ENCODE peak calls at places on chromosomes 7 and 10, in ten cellular contexts. D, B, J, N, U, E, S, A, V and Y are unnamed samples.

GRCh38 chr10:110437351-110437605 is 60.4 kb upstream of the DUSP5 start:
- DNase-seq in D (no peak), B (no peak), J (no peak), N (no peak), U (no peak), E (no peak), S (no peak), A (no peak), V (no peak), Y (no peak)

GRCh38 chr7:158362912-158363905 is 224.4 kb downstream of the PTPRN2 start:
- DNase-seq in D (no peak), B (no peak), J (no peak), N (no peak), U (no peak), E (no peak), S (no peak), A (no peak), V (no peak), Y (no peak)

GRCh38 chr10:14588084-14588937 is 186.4 kb downstream of the FAM107B start:
- DNase-seq in D (no peak), B (no peak), J (peak), N (no peak), U (no peak), E (no peak), S (no peak), A (no peak), V (peak), Y (peak)

GRCh38 chr10:102669206-102670064 is 25.2 kb downstream of the TRIM8 start:
- DNase-seq in D (no peak), B (no peak), J (no peak), N (no peak), U (peak), E (peak), S (no peak), A (no peak), V (peak), Y (no peak)

GRCh38 chr10:23063387-23064287 is 31.7 kb upstream of the MSRB2 start:
- DNase-seq in D (no peak), B (no peak), J (no peak), N (no peak), U (no peak), E (no peak), S (no peak), A (no peak), V (no peak), Y (no peak)

GRCh38 chr7:25758559-25758958 is 393.4 kb upstream of the NFE2L3 start:
- DNase-seq in D (no peak), B (no peak), J (no peak), N (no peak), U (no peak), E (no peak), S (no peak), A (no peak), V (no peak), Y (no peak)

GRCh38 chr7:80775972-80776371 is 137.5 kb downstream of the CD36 start:
- DNase-seq in D (no peak), B (no peak), J (no peak), N (no peak), U (no peak), E (no peak), S (no peak), A (no peak), V (no peak), Y (no peak)

GRCh38 chr7:66150471-66150870 is 35.8 kb downstream of the CRCP start:
- DNase-seq in D (peak), B (peak), J (no peak), N (peak), U (no peak), E (peak), S (no peak), A (no peak), V (no peak), Y (no peak)

GRCh38 chr7:40922316-40922670 is 780.6 kb downstream of the INHBA start:
- DNase-seq in D (no peak), B (peak), J (no peak), N (no peak), U (no peak), E (no peak), S (no peak), A (no peak), V (no peak), Y (no peak)

GRCh38 chr10:98047009-98047741 is 16.8 kb upstream of the CRTAC1 start:
- DNase-seq in D (no peak), B (no peak), J (no peak), N (no peak), U (no peak), E (peak), S (no peak), A (no peak), V (no peak), Y (no peak)

GRCh38 chr7:33091111-33091531 is 18.1 kb downstream of the RP9 start:
- DNase-seq in D (no peak), B (peak), J (no peak), N (no peak), U (no peak), E (no peak), S (no peak), A (no peak), V (no peak), Y (no peak)

GRCh38 chr10:103921750-103922195 is 3.8 kb upstream of the STN1 start:
- DNase-seq in D (no peak), B (peak), J (peak), N (no peak), U (no peak), E (no peak), S (no peak), A (no peak), V (peak), Y (no peak)

GRCh38 chr10:97570789-97571536 is 1.6 kb upstream of the ANKRD2 start:
- DNase-seq in D (no peak), B (no peak), J (no peak), N (no peak), U (no peak), E (no peak), S (no peak), A (no peak), V (no peak), Y (no peak)

GRCh38 chr7:77811895-77812685 is 13.5 kb downstream of the PHTF2 start:
- DNase-seq in D (no peak), B (peak), J (no peak), N (no peak), U (no peak), E (no peak), S (no peak), A (no peak), V (peak), Y (no peak)

GRCh38 chr10:103736763-103737162 is 118.6 kb downstream of the SH3PXD2A start:
- DNase-seq in D (no peak), B (peak), J (no peak), N (no peak), U (no peak), E (no peak), S (no peak), A (no peak), V (peak), Y (no peak)

GRCh38 chr7:113793171-113793570 is 125.6 kb downstream of the PPP1R3A start:
- DNase-seq in D (no peak), B (no peak), J (no peak), N (no peak), U (no peak), E (no peak), S (no peak), A (no peak), V (no peak), Y (no peak)